ENCODE peak calls at places on chromosomes 6 and 20, in seven cellular contexts. One of them, this sample, is unnamed.

GRCh38 chr6:43604174-43604573 is 24.9 kb downstream of the GTPBP2 start:
- DNase-seq in stimulated activated naive B cell treated with anti-CD40 and anti-IgM and Interleukin-4, amounts not matched to agents 10 μg/mL and 1 μg/mL and 100 μg/mL, for 72 hours: no peak
- DNase-seq in kidney glomerular epithelial cell: no peak
- DNase-seq in AG04450: peak; percentile 27
- DNase-seq in NAMALWA: no peak
- DNase-seq in IMR-90: peak; percentile 88
- DNase-seq in sigmoid colon: no peak
- DNase-seq in this sample: peak; percentile 18

GRCh38 chr6:128990349-128990748 is 107.4 kb downstream of the LAMA2 start:
- DNase-seq in NAMALWA: no peak
- DNase-seq in sigmoid colon: no peak
- DNase-seq in AG04450: no peak
- DNase-seq in stimulated activated naive B cell treated with anti-CD40 and anti-IgM and Interleukin-4, amounts not matched to agents 10 μg/mL and 1 μg/mL and 100 μg/mL, for 72 hours: no peak
- DNase-seq in IMR-90: no peak
- DNase-seq in kidney glomerular epithelial cell: no peak
- DNase-seq in this sample: no peak

GRCh38 chr6:25757936-25758642 is 3.5 kb downstream of the SLC17A4 start:
- DNase-seq in NAMALWA: no peak
- DNase-seq in kidney glomerular epithelial cell: no peak
- DNase-seq in sigmoid colon: no peak
- DNase-seq in AG04450: no peak
- DNase-seq in stimulated activated naive B cell treated with anti-CD40 and anti-IgM and Interleukin-4, amounts not matched to agents 10 μg/mL and 1 μg/mL and 100 μg/mL, for 72 hours: no peak
- DNase-seq in IMR-90: no peak
- DNase-seq in this sample: no peak

GRCh38 chr20:6079011-6079410 is 25.2 kb upstream of the LRRN4 start:
- DNase-seq in NAMALWA: no peak
- DNase-seq in kidney glomerular epithelial cell: no peak
- DNase-seq in IMR-90: no peak
- DNase-seq in sigmoid colon: no peak
- DNase-seq in AG04450: no peak
- DNase-seq in stimulated activated naive B cell treated with anti-CD40 and anti-IgM and Interleukin-4, amounts not matched to agents 10 μg/mL and 1 μg/mL and 100 μg/mL, for 72 hours: no peak
- DNase-seq in this sample: no peak

GRCh38 chr6:99066041-99066440 is 118.3 kb upstream of the FBXL4 start:
- DNase-seq in IMR-90: no peak
- DNase-seq in AG04450: no peak
- DNase-seq in kidney glomerular epithelial cell: no peak
- DNase-seq in NAMALWA: no peak
- DNase-seq in stimulated activated naive B cell treated with anti-CD40 and anti-IgM and Interleukin-4, amounts not matched to agents 10 μg/mL and 1 μg/mL and 100 μg/mL, for 72 hours: no peak
- DNase-seq in sigmoid colon: no peak
- DNase-seq in this sample: no peak

GRCh38 chr6:28940859-28941680 is 17.3 kb upstream of the TRIM27 start:
- DNase-seq in IMR-90: peak; percentile 88
- DNase-seq in kidney glomerular epithelial cell: peak; percentile 86
- DNase-seq in NAMALWA: peak; percentile 96
- DNase-seq in AG04450: peak; percentile 80
- DNase-seq in sigmoid colon: peak; percentile 90
- DNase-seq in stimulated activated naive B cell treated with anti-CD40 and anti-IgM and Interleukin-4, amounts not matched to agents 10 μg/mL and 1 μg/mL and 100 μg/mL, for 72 hours: peak; percentile 76
- DNase-seq in this sample: peak; percentile 80

GRCh38 chr6:85660181-85660611 is 17.5 kb upstream of the SYNCRIP start:
- DNase-seq in stimulated activated naive B cell treated with anti-CD40 and anti-IgM and Interleukin-4, amounts not matched to agents 10 μg/mL and 1 μg/mL and 100 μg/mL, for 72 hours: no peak
- DNase-seq in sigmoid colon: no peak
- DNase-seq in kidney glomerular epithelial cell: peak; percentile 60
- DNase-seq in NAMALWA: no peak
- DNase-seq in IMR-90: peak; percentile 98
- DNase-seq in AG04450: peak; percentile 82
- DNase-seq in this sample: peak; percentile 84

GRCh38 chr20:32437391-32438074 is 79.4 kb downstream of the ASXL1 start:
- DNase-seq in stimulated activated naive B cell treated with anti-CD40 and anti-IgM and Interleukin-4, amounts not matched to agents 10 μg/mL and 1 μg/mL and 100 μg/mL, for 72 hours: no peak
- DNase-seq in NAMALWA: peak; percentile 54
- DNase-seq in kidney glomerular epithelial cell: no peak
- DNase-seq in sigmoid colon: no peak
- DNase-seq in AG04450: no peak
- DNase-seq in IMR-90: no peak
- DNase-seq in this sample: no peak

GRCh38 chr6:157089258-157089657 is 234.1 kb downstream of the TMEM242 start:
- DNase-seq in sigmoid colon: no peak
- DNase-seq in kidney glomerular epithelial cell: peak; percentile 42
- DNase-seq in stimulated activated naive B cell treated with anti-CD40 and anti-IgM and Interleukin-4, amounts not matched to agents 10 μg/mL and 1 μg/mL and 100 μg/mL, for 72 hours: no peak
- DNase-seq in NAMALWA: no peak
- DNase-seq in AG04450: no peak
- DNase-seq in IMR-90: peak; percentile 60
- DNase-seq in this sample: no peak

GRCh38 chr6:36028088-36028886 is 679 bp downstream of the MAPK14 start:
- DNase-seq in kidney glomerular epithelial cell: peak; percentile 12
- DNase-seq in NAMALWA: peak; percentile 66
- DNase-seq in AG04450: no peak
- DNase-seq in IMR-90: peak; percentile 12
- DNase-seq in sigmoid colon: peak; percentile 73
- DNase-seq in stimulated activated naive B cell treated with anti-CD40 and anti-IgM and Interleukin-4, amounts not matched to agents 10 μg/mL and 1 μg/mL and 100 μg/mL, for 72 hours: peak; percentile 7
- DNase-seq in this sample: no peak

GRCh38 chr6:42100029-42100901 is 42.2 kb downstream of the C6orf132 start:
- DNase-seq in kidney glomerular epithelial cell: no peak
- DNase-seq in NAMALWA: no peak
- DNase-seq in sigmoid colon: no peak
- DNase-seq in AG04450: peak; percentile 26
- DNase-seq in IMR-90: peak; percentile 84
- DNase-seq in stimulated activated naive B cell treated with anti-CD40 and anti-IgM and Interleukin-4, amounts not matched to agents 10 μg/mL and 1 μg/mL and 100 μg/mL, for 72 hours: no peak
- DNase-seq in this sample: peak; percentile 67

GRCh38 chr6:149166324-149166723 is 151.2 kb upstream of the TAB2 start:
- DNase-seq in NAMALWA: no peak
- DNase-seq in kidney glomerular epithelial cell: peak; percentile 4
- DNase-seq in AG04450: no peak
- DNase-seq in stimulated activated naive B cell treated with anti-CD40 and anti-IgM and Interleukin-4, amounts not matched to agents 10 μg/mL and 1 μg/mL and 100 μg/mL, for 72 hours: no peak
- DNase-seq in sigmoid colon: no peak
- DNase-seq in IMR-90: no peak
- DNase-seq in this sample: no peak

GRCh38 chr20:58722379-58722778 is 29.8 kb downstream of the NPEPL1 start:
- DNase-seq in kidney glomerular epithelial cell: no peak
- DNase-seq in sigmoid colon: peak; percentile 42
- DNase-seq in IMR-90: no peak
- DNase-seq in NAMALWA: no peak
- DNase-seq in stimulated activated naive B cell treated with anti-CD40 and anti-IgM and Interleukin-4, amounts not matched to agents 10 μg/mL and 1 μg/mL and 100 μg/mL, for 72 hours: no peak
- DNase-seq in AG04450: no peak
- DNase-seq in this sample: no peak

GRCh38 chr6:71489736-71490135 is 201.1 kb downstream of the OGFRL1 start:
- DNase-seq in AG04450: peak; percentile 78
- DNase-seq in sigmoid colon: no peak
- DNase-seq in NAMALWA: no peak
- DNase-seq in IMR-90: peak; percentile 90
- DNase-seq in kidney glomerular epithelial cell: peak; percentile 83
- DNase-seq in stimulated activated naive B cell treated with anti-CD40 and anti-IgM and Interleukin-4, amounts not matched to agents 10 μg/mL and 1 μg/mL and 100 μg/mL, for 72 hours: no peak
- DNase-seq in this sample: peak; percentile 71

GRCh38 chr20:16527438-16527837 is 45.8 kb downstream of the KIF16B start:
- DNase-seq in sigmoid colon: no peak
- DNase-seq in stimulated activated naive B cell treated with anti-CD40 and anti-IgM and Interleukin-4, amounts not matched to agents 10 μg/mL and 1 μg/mL and 100 μg/mL, for 72 hours: no peak
- DNase-seq in IMR-90: no peak
- DNase-seq in AG04450: no peak
- DNase-seq in NAMALWA: no peak
- DNase-seq in kidney glomerular epithelial cell: no peak
- DNase-seq in this sample: no peak

GRCh38 chr6:131982740-131983259 is 31.6 kb upstream of the CCN2 start:
- DNase-seq in IMR-90: peak; percentile 88
- DNase-seq in kidney glomerular epithelial cell: peak; percentile 16
- DNase-seq in NAMALWA: no peak
- DNase-seq in stimulated activated naive B cell treated with anti-CD40 and anti-IgM and Interleukin-4, amounts not matched to agents 10 μg/mL and 1 μg/mL and 100 μg/mL, for 72 hours: no peak
- DNase-seq in AG04450: peak; percentile 53
- DNase-seq in sigmoid colon: no peak
- DNase-seq in this sample: no peak

GRCh38 chr6:148831531-148831930 is 84.7 kb downstream of the UST start:
- DNase-seq in kidney glomerular epithelial cell: no peak
- DNase-seq in stimulated activated naive B cell treated with anti-CD40 and anti-IgM and Interleukin-4, amounts not matched to agents 10 μg/mL and 1 μg/mL and 100 μg/mL, for 72 hours: no peak
- DNase-seq in sigmoid colon: no peak
- DNase-seq in IMR-90: peak; percentile 50
- DNase-seq in AG04450: no peak
- DNase-seq in NAMALWA: no peak
- DNase-seq in this sample: no peak

GRCh38 chr6:41734666-41735426 is 562 bp downstream of the TFEB start:
- DNase-seq in NAMALWA: peak; percentile 83
- DNase-seq in kidney glomerular epithelial cell: peak; percentile 35
- DNase-seq in AG04450: peak; percentile 33
- DNase-seq in sigmoid colon: peak; percentile 92
- DNase-seq in IMR-90: peak; percentile 71
- DNase-seq in stimulated activated naive B cell treated with anti-CD40 and anti-IgM and Interleukin-4, amounts not matched to agents 10 μg/mL and 1 μg/mL and 100 μg/mL, for 72 hours: peak; percentile 78
- DNase-seq in this sample: peak; percentile 21

GRCh38 chr6:170098428-170099170 is 192.3 kb downstream of the DLL1 start:
- DNase-seq in AG04450: no peak
- DNase-seq in stimulated activated naive B cell treated with anti-CD40 and anti-IgM and Interleukin-4, amounts not matched to agents 10 μg/mL and 1 μg/mL and 100 μg/mL, for 72 hours: no peak
- DNase-seq in sigmoid colon: peak; percentile 50
- DNase-seq in kidney glomerular epithelial cell: no peak
- DNase-seq in IMR-90: no peak
- DNase-seq in NAMALWA: no peak
- DNase-seq in this sample: no peak

GRCh38 chr6:142558785-142559184 is 257.0 kb downstream of the ADGRG6 start:
- DNase-seq in NAMALWA: no peak
- DNase-seq in kidney glomerular epithelial cell: no peak
- DNase-seq in stimulated activated naive B cell treated with anti-CD40 and anti-IgM and Interleukin-4, amounts not matched to agents 10 μg/mL and 1 μg/mL and 100 μg/mL, for 72 hours: no peak
- DNase-seq in IMR-90: no peak
- DNase-seq in sigmoid colon: no peak
- DNase-seq in AG04450: no peak
- DNase-seq in this sample: no peak

GRCh38 chr6:79869600-79870084 is 77.7 kb downstream of the ELOVL4 start:
- DNase-seq in NAMALWA: peak; percentile 88
- DNase-seq in IMR-90: peak; percentile 57
- DNase-seq in stimulated activated naive B cell treated with anti-CD40 and anti-IgM and Interleukin-4, amounts not matched to agents 10 μg/mL and 1 μg/mL and 100 μg/mL, for 72 hours: peak; percentile 78
- DNase-seq in kidney glomerular epithelial cell: peak; percentile 70
- DNase-seq in AG04450: peak; percentile 21
- DNase-seq in sigmoid colon: peak; percentile 86
- DNase-seq in this sample: peak; percentile 57

GRCh38 chr20:1299522-1299921 is 29.4 kb downstream of the SDCBP2 start:
- DNase-seq in NAMALWA: peak; percentile 57
- DNase-seq in kidney glomerular epithelial cell: no peak
- DNase-seq in sigmoid colon: peak; percentile 38
- DNase-seq in IMR-90: no peak
- DNase-seq in AG04450: no peak
- DNase-seq in stimulated activated naive B cell treated with anti-CD40 and anti-IgM and Interleukin-4, amounts not matched to agents 10 μg/mL and 1 μg/mL and 100 μg/mL, for 72 hours: no peak
- DNase-seq in this sample: no peak

GRCh38 chr20:62303327-62304226 is 780 bp downstream of the ADRM1 start:
- DNase-seq in sigmoid colon: peak; percentile 75
- DNase-seq in NAMALWA: peak; percentile 30
- DNase-seq in kidney glomerular epithelial cell: peak; percentile 26
- DNase-seq in AG04450: no peak
- DNase-seq in stimulated activated naive B cell treated with anti-CD40 and anti-IgM and Interleukin-4, amounts not matched to agents 10 μg/mL and 1 μg/mL and 100 μg/mL, for 72 hours: no peak
- DNase-seq in IMR-90: no peak
- DNase-seq in this sample: peak; percentile 14

GRCh38 chr20:59673288-59673997 is 69.1 kb downstream of the PHACTR3 start:
- DNase-seq in AG04450: no peak
- DNase-seq in NAMALWA: no peak
- DNase-seq in IMR-90: no peak
- DNase-seq in stimulated activated naive B cell treated with anti-CD40 and anti-IgM and Interleukin-4, amounts not matched to agents 10 μg/mL and 1 μg/mL and 100 μg/mL, for 72 hours: no peak
- DNase-seq in sigmoid colon: no peak
- DNase-seq in kidney glomerular epithelial cell: no peak
- DNase-seq in this sample: no peak

GRCh38 chr6:7542878-7543394 is 1.5 kb downstream of the DSP start:
- DNase-seq in sigmoid colon: peak; percentile 71
- DNase-seq in kidney glomerular epithelial cell: peak; percentile 44
- DNase-seq in IMR-90: peak; percentile 41
- DNase-seq in NAMALWA: no peak
- DNase-seq in AG04450: no peak
- DNase-seq in stimulated activated naive B cell treated with anti-CD40 and anti-IgM and Interleukin-4, amounts not matched to agents 10 μg/mL and 1 μg/mL and 100 μg/mL, for 72 hours: no peak
- DNase-seq in this sample: no peak

GRCh38 chr20:44109951-44110361 is 77.0 kb downstream of the JPH2 start:
- DNase-seq in AG04450: no peak
- DNase-seq in NAMALWA: no peak
- DNase-seq in sigmoid colon: no peak
- DNase-seq in IMR-90: no peak
- DNase-seq in stimulated activated naive B cell treated with anti-CD40 and anti-IgM and Interleukin-4, amounts not matched to agents 10 μg/mL and 1 μg/mL and 100 μg/mL, for 72 hours: no peak
- DNase-seq in kidney glomerular epithelial cell: no peak
- DNase-seq in this sample: no peak

GRCh38 chr6:150527100-150527499 is 72.6 kb upstream of the PLEKHG1 start:
- DNase-seq in sigmoid colon: peak; percentile 74
- DNase-seq in stimulated activated naive B cell treated with anti-CD40 and anti-IgM and Interleukin-4, amounts not matched to agents 10 μg/mL and 1 μg/mL and 100 μg/mL, for 72 hours: no peak
- DNase-seq in NAMALWA: no peak
- DNase-seq in IMR-90: peak; percentile 2
- DNase-seq in AG04450: no peak
- DNase-seq in kidney glomerular epithelial cell: no peak
- DNase-seq in this sample: no peak

GRCh38 chr6:1527098-1527497 is 82.6 kb upstream of the FOXC1 start:
- DNase-seq in NAMALWA: no peak
- DNase-seq in IMR-90: peak; percentile 58
- DNase-seq in kidney glomerular epithelial cell: no peak
- DNase-seq in AG04450: peak; percentile 6
- DNase-seq in stimulated activated naive B cell treated with anti-CD40 and anti-IgM and Interleukin-4, amounts not matched to agents 10 μg/mL and 1 μg/mL and 100 μg/mL, for 72 hours: no peak
- DNase-seq in sigmoid colon: no peak
- DNase-seq in this sample: no peak

GRCh38 chr6:134455319-134455718 is 137.4 kb upstream of the SGK1 start:
- DNase-seq in sigmoid colon: no peak
- DNase-seq in stimulated activated naive B cell treated with anti-CD40 and anti-IgM and Interleukin-4, amounts not matched to agents 10 μg/mL and 1 μg/mL and 100 μg/mL, for 72 hours: no peak
- DNase-seq in AG04450: no peak
- DNase-seq in kidney glomerular epithelial cell: no peak
- DNase-seq in IMR-90: no peak
- DNase-seq in NAMALWA: no peak
- DNase-seq in this sample: no peak